ENCODE peak calls at places on chromosome 13, in four cellular contexts. O is HCT116, E is HepG2, V is K562. D is an unnamed sample.

GRCh38 chr13:36297600-36298338 is at the start of gene CCDC169:
- DNase-seq in O (no peak), E (peak; percentile 5), V (peak; percentile 73), D (peak; percentile 94)

GRCh38 chr13:65378943-65379519 is 1851.1 kb downstream of the PCDH9 start:
- DNase-seq in O (peak; percentile 22), E (no peak), V (no peak), D (no peak)

GRCh38 chr13:90532861-90533260 is 814.6 kb upstream of the MIR17HG start:
- DNase-seq in O (no peak), E (no peak), V (no peak), D (no peak)

GRCh38 chr13:97221491-97221890 is 642 bp upstream of the MBNL2 start:
- DNase-seq in O (no peak), E (no peak), V (no peak), D (no peak)

GRCh38 chr13:46181799-46182490 is at the start of gene LCP1:
- DNase-seq in O (no peak), E (no peak), V (peak; percentile 51), D (no peak)

GRCh38 chr13:73729046-73729445 is 405.2 kb downstream of the KLF12 start:
- DNase-seq in O (no peak), E (peak; percentile 24), V (no peak), D (no peak)

GRCh38 chr13:74132152-74132767 is 1.9 kb downstream of the KLF12 start:
- DNase-seq in O (no peak), E (peak; percentile 15), V (no peak), D (no peak)

GRCh38 chr13:79779761-79780160 is 298.8 kb downstream of the NDFIP2 start:
- DNase-seq in O (no peak), E (peak; percentile 12), V (no peak), D (no peak)

GRCh38 chr13:33164331-33164730 is 121.2 kb downstream of the STARD13 start:
- DNase-seq in O (no peak), E (peak; percentile 31), V (no peak), D (no peak)

GRCh38 chr13:79647518-79647917 is 166.6 kb downstream of the NDFIP2 start:
- DNase-seq in O (no peak), E (no peak), V (no peak), D (no peak)

GRCh38 chr13:89310943-89311342 is 1639.8 kb downstream of the SLITRK5 start:
- DNase-seq in O (no peak), E (no peak), V (no peak), D (no peak)

GRCh38 chr13:66348745-66349720 is 881.1 kb downstream of the PCDH9 start:
- DNase-seq in O (no peak), E (no peak), V (no peak), D (no peak)

GRCh38 chr13:46160474-46161066 is 21.4 kb downstream of the LCP1 start:
- DNase-seq in O (peak; percentile 48), E (peak; percentile 58), V (peak; percentile 24), D (no peak)

GRCh38 chr13:49300716-49301589 is 53.2 kb downstream of the CDADC1 start:
- DNase-seq in O (peak; percentile 42), E (peak; percentile 77), V (peak; percentile 71), D (no peak)

GRCh38 chr13:114021464-114022308 is 47.8 kb upstream of the C13orf46 start:
- DNase-seq in O (no peak), E (no peak), V (no peak), D (no peak)

GRCh38 chr13:47484564-47484963 is 516.5 kb downstream of the SUCLA2 start:
- DNase-seq in O (no peak), E (peak; percentile 3), V (no peak), D (no peak)

GRCh38 chr13:54980651-54981050 is 1952.0 kb downstream of the OLFM4 start:
- DNase-seq in O (no peak), E (no peak), V (no peak), D (no peak)

GRCh38 chr13:32019612-32020233 is 11.9 kb upstream of the FRY start:
- DNase-seq in O (peak; percentile 37), E (peak; percentile 73), V (peak; percentile 14), D (no peak)

GRCh38 chr13:106599875-106600797 is 32.2 kb upstream of the ARGLU1 start:
- DNase-seq in O (no peak), E (no peak), V (no peak), D (no peak)

GRCh38 chr13:66933994-66934393 is 296.1 kb downstream of the PCDH9 start:
- DNase-seq in O (peak; percentile 12), E (no peak), V (peak; percentile 13), D (no peak)

GRCh38 chr13:32987462-32987861 is 28.8 kb upstream of the KL start:
- DNase-seq in O (no peak), E (no peak), V (no peak), D (no peak)

GRCh38 chr13:43985437-43986051 is 105.8 kb downstream of the LACC1 start:
- DNase-seq in O (no peak), E (no peak), V (no peak), D (no peak)

GRCh38 chr13:101453784-101454201 is 1.3 kb downstream of the ITGBL1 start:
- DNase-seq in O (no peak), E (no peak), V (no peak), D (no peak)

GRCh38 chr13:58547419-58547818 is 915.9 kb downstream of the PCDH17 start:
- DNase-seq in O (no peak), E (no peak), V (no peak), D (no peak)

GRCh38 chr13:60139272-60139671 is 24.5 kb downstream of the DIAPH3 start:
- DNase-seq in O (no peak), E (no peak), V (no peak), D (no peak)

GRCh38 chr13:73952683-73953082 is 181.5 kb downstream of the KLF12 start:
- DNase-seq in O (no peak), E (no peak), V (no peak), D (no peak)

GRCh38 chr13:103639326-103639725 is 573.1 kb upstream of the SLC10A2 start:
- DNase-seq in O (no peak), E (no peak), V (no peak), D (no peak)

GRCh38 chr13:49060698-49061387 is 85.1 kb downstream of the FNDC3A start:
- DNase-seq in O (no peak), E (no peak), V (no peak), D (no peak)

GRCh38 chr13:102825921-102826706 is 19.7 kb upstream of the ERCC5 start:
- DNase-seq in O (no peak), E (no peak), V (no peak), D (no peak)

GRCh38 chr13:98409281-98409680 is 167.6 kb downstream of the STK24 start:
- DNase-seq in O (no peak), E (no peak), V (no peak), D (no peak)

GRCh38 chr13:35906636-35907035 is 224.5 kb downstream of the DCLK1 start:
- DNase-seq in O (no peak), E (no peak), V (no peak), D (peak; percentile 33)

GRCh38 chr13:82627183-82627582 is 1255.1 kb downstream of the SLITRK1 start:
- DNase-seq in O (no peak), E (no peak), V (no peak), D (no peak)

GRCh38 chr13:99046851-99047250 is 69.0 kb upstream of the DOCK9 start:
- DNase-seq in O (no peak), E (no peak), V (no peak), D (no peak)

DNA sequence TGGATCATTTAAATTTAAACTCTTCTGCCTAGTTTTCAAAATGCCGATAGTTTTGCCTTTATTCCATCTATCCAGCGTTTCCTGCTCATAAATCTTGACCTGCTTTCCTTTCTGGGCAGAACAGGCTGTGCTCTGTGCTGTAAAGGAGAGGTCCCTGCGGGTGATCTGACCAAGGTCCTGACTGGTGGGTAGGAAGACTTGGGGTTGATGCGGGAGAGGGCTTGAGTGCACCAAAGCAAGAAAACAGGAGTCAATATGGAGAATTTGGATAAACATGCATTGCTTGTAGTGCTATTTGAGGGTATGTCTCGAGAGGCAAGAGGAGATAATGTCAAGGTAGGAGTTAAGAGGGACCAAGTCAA is 533.6 kb downstream of the MYO16 start:
- DNase-seq in O (no peak), E (no peak), V (no peak), D (no peak)
- TF ChIP-seq FOSL1 in O (no peak), E (no peak), V (no peak), D (no peak)

GRCh38 chr13:70856706-70857105 is 748.5 kb upstream of the KLHL1 start:
- DNase-seq in O (no peak), E (no peak), V (no peak), D (no peak)
- TF ChIP-seq FOSL1 in O (no peak), E (no peak), V (no peak), D (no peak)

GRCh38 chr13:51047434-51048165 is 63.5 kb downstream of the C13orf42 start:
- DNase-seq in O (no peak), E (no peak), V (no peak), D (no peak)
- TF ChIP-seq FOSL1 in O (no peak), E (no peak), V (no peak), D (no peak)

GRCh38 chr13:76646946-76647345 is 239.3 kb downstream of the KCTD12 start:
- DNase-seq in O (no peak), E (no peak), V (no peak), D (no peak)
- TF ChIP-seq FOSL1 in O (no peak), E (no peak), V (no peak), D (no peak)

GRCh38 chr13:38819596-38819995 is 132.7 kb downstream of the FREM2 start:
- DNase-seq in O (no peak), E (no peak), V (no peak), D (no peak)

GRCh38 chr13:38824342-38824741 is 137.5 kb downstream of the FREM2 start:
- DNase-seq in O (no peak), E (no peak), V (no peak), D (no peak)

GRCh38 chr13:38821753-38822551 is 135.1 kb downstream of the FREM2 start:
- DNase-seq in O (no peak), E (no peak), V (no peak), D (no peak)

GRCh38 chr13:38814331-38814730 is 127.5 kb downstream of the FREM2 start:
- DNase-seq in O (no peak), E (no peak), V (no peak), D (no peak)

DNA sequence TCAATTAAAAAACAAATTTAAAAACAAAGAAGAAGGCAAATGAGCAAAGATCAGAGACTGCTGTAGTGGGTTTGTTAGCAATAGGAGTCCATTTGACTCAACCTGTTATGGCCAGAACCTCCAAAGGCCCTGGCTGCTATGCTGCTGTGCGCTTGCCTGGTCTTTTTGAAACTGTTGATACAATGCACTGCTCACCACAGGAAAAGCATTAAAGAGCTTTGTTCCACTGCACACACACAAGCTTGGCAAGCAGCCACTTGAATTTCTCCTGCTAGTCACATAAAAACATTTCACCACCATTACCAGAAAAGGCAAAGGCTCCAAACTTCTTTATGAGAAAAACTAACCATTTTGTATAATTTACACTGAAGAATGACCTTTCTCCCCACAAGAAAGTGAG is 132.2 kb downstream of the FREM2 start:
- DNase-seq in O (no peak), E (no peak), V (no peak), D (no peak)
- TF ChIP-seq FOSL1 in O (no peak), E (no peak), V (no peak), D (no peak)

GRCh38 chr13:20939662-20940061 is 37.1 kb upstream of the XPO4 start:
- DNase-seq in O (no peak), E (no peak), V (no peak), D (no peak)
- TF ChIP-seq FOSL1 in O (no peak), E (no peak), V (no peak), D (no peak)

GRCh38 chr13:111966969-111967368 is 100.0 kb upstream of the SOX1 start:
- DNase-seq in O (no peak), E (no peak), V (no peak), D (no peak)
- TF ChIP-seq FOSL1 in O (no peak), E (no peak), V (no peak), D (no peak)

GRCh38 chr13:26442541-26442940 is 114.9 kb upstream of the WASF3 start:
- DNase-seq in O (no peak), E (no peak), V (no peak), D (no peak)
- TF ChIP-seq FOSL1 in O (no peak), E (no peak), V (no peak), D (no peak)

GRCh38 chr13:41854758-41855157 is 106.2 kb downstream of the VWA8 start:
- DNase-seq in O (no peak), E (no peak), V (no peak), D (no peak)
- TF ChIP-seq FOSL1 in O (no peak), E (no peak), V (no peak), D (no peak)

D was measured in H1.